ENCODE peak calls at places on chromosomes 1 and 21, in four cellular contexts. One of them, this sample, is unnamed.

GRCh38 chr1:248828845-248829244 is 3.1 kb upstream of the SH3BP5L start:
- DNase-seq in natural killer cell: no peak
- DNase-seq in RWPE1: peak
- DNase-seq in neural crest cell: no peak
- DNase-seq in this sample: peak

GRCh38 chr1:26289158-26290059 is 9.5 kb downstream of the SH3BGRL3 start:
- DNase-seq in neural crest cell: no peak
- DNase-seq in RWPE1: no peak
- DNase-seq in natural killer cell: no peak
- DNase-seq in this sample: peak

GRCh38 chr21:40568756-40569155 is 278.2 kb downstream of the DSCAM start:
- DNase-seq in natural killer cell: no peak
- DNase-seq in neural crest cell: no peak
- DNase-seq in RWPE1: no peak
- DNase-seq in this sample: no peak

GRCh38 chr1:1402081-1402900 is 3.2 kb upstream of the CCNL2 start:
- DNase-seq in RWPE1: no peak
- DNase-seq in natural killer cell: no peak
- DNase-seq in neural crest cell: peak
- DNase-seq in this sample: no peak

GRCh38 chr1:27554777-27555699 is 48.9 kb downstream of the AHDC1 start:
- DNase-seq in neural crest cell: no peak
- DNase-seq in RWPE1: no peak
- DNase-seq in natural killer cell: no peak
- DNase-seq in this sample: no peak

GRCh38 chr1:11761988-11762406 is at the start of gene C1orf167:
- DNase-seq in natural killer cell: peak
- DNase-seq in neural crest cell: peak
- DNase-seq in RWPE1: peak
- DNase-seq in this sample: no peak

GRCh38 chr21:36835383-36835795 is 131.1 kb downstream of the HLCS start:
- DNase-seq in natural killer cell: no peak
- DNase-seq in neural crest cell: no peak
- DNase-seq in RWPE1: no peak
- DNase-seq in this sample: no peak

GRCh38 chr1:101924700-101925099 is 72.0 kb downstream of the OLFM3 start:
- DNase-seq in natural killer cell: no peak
- DNase-seq in RWPE1: no peak
- DNase-seq in neural crest cell: no peak
- DNase-seq in this sample: no peak

GRCh38 chr1:10057305-10057704 is 24.5 kb downstream of the UBE4B start:
- DNase-seq in neural crest cell: no peak
- DNase-seq in natural killer cell: no peak
- DNase-seq in RWPE1: no peak
- DNase-seq in this sample: no peak

GRCh38 chr1:17112076-17112475 is 7.2 kb downstream of the PADI2 start:
- DNase-seq in RWPE1: no peak
- DNase-seq in neural crest cell: no peak
- DNase-seq in natural killer cell: no peak
- DNase-seq in this sample: no peak

GRCh38 chr1:213135572-213135971 is 84.5 kb downstream of the RPS6KC1 start:
- DNase-seq in RWPE1: no peak
- DNase-seq in natural killer cell: no peak
- DNase-seq in neural crest cell: no peak
- DNase-seq in this sample: no peak

GRCh38 chr1:59292557-59292956 is 4.3 kb upstream of the FGGY start:
- DNase-seq in natural killer cell: peak
- DNase-seq in neural crest cell: no peak
- DNase-seq in RWPE1: no peak
- DNase-seq in this sample: peak

GRCh38 chr21:43658094-43658725 is 1.1 kb downstream of the HSF2BP start:
- DNase-seq in natural killer cell: no peak
- DNase-seq in neural crest cell: no peak
- DNase-seq in RWPE1: no peak
- DNase-seq in this sample: no peak

GRCh38 chr1:15618685-15619525 is 1.6 kb downstream of the DDI2 start:
- DNase-seq in neural crest cell: no peak
- DNase-seq in natural killer cell: no peak
- DNase-seq in RWPE1: no peak
- DNase-seq in this sample: no peak

GRCh38 chr1:110065841-110066240 is 4.6 kb downstream of the ALX3 start:
- DNase-seq in RWPE1: no peak
- DNase-seq in natural killer cell: no peak
- DNase-seq in neural crest cell: no peak
- DNase-seq in this sample: no peak

GRCh38 chr21:18369115-18369514 is 34.5 kb downstream of the TMPRSS15 start:
- DNase-seq in natural killer cell: no peak
- DNase-seq in neural crest cell: no peak
- DNase-seq in RWPE1: no peak
- DNase-seq in this sample: no peak

GRCh38 chr1:40877681-40878080 is 15.5 kb upstream of the CITED4 start:
- DNase-seq in natural killer cell: no peak
- DNase-seq in neural crest cell: no peak
- DNase-seq in RWPE1: peak
- DNase-seq in this sample: peak

GRCh38 chr1:100539836-100540536 is 2.0 kb downstream of the GPR88 start:
- DNase-seq in natural killer cell: no peak
- DNase-seq in RWPE1: no peak
- DNase-seq in neural crest cell: peak
- DNase-seq in this sample: no peak

GRCh38 chr1:230284891-230285290 is 141.2 kb downstream of the PGBD5 start:
- DNase-seq in neural crest cell: no peak
- DNase-seq in natural killer cell: no peak
- DNase-seq in RWPE1: no peak
- DNase-seq in this sample: no peak

GRCh38 chr1:99808391-99809115 is 41.6 kb upstream of the AGL start:
- DNase-seq in natural killer cell: no peak
- DNase-seq in neural crest cell: peak
- DNase-seq in RWPE1: peak
- DNase-seq in this sample: no peak

GRCh38 chr1:47635597-47635996 is 197.8 kb downstream of the FOXD2 start:
- DNase-seq in natural killer cell: no peak
- DNase-seq in RWPE1: no peak
- DNase-seq in neural crest cell: no peak
- DNase-seq in this sample: no peak

GRCh38 chr21:31873275-31873695 is 465 bp downstream of the HUNK start:
- DNase-seq in neural crest cell: peak
- DNase-seq in RWPE1: no peak
- DNase-seq in natural killer cell: no peak
- DNase-seq in this sample: no peak

GRCh38 chr1:27201295-27201694 is 33.1 kb upstream of the WDTC1 start:
- DNase-seq in RWPE1: no peak
- DNase-seq in neural crest cell: no peak
- DNase-seq in natural killer cell: no peak
- DNase-seq in this sample: no peak

DNA sequence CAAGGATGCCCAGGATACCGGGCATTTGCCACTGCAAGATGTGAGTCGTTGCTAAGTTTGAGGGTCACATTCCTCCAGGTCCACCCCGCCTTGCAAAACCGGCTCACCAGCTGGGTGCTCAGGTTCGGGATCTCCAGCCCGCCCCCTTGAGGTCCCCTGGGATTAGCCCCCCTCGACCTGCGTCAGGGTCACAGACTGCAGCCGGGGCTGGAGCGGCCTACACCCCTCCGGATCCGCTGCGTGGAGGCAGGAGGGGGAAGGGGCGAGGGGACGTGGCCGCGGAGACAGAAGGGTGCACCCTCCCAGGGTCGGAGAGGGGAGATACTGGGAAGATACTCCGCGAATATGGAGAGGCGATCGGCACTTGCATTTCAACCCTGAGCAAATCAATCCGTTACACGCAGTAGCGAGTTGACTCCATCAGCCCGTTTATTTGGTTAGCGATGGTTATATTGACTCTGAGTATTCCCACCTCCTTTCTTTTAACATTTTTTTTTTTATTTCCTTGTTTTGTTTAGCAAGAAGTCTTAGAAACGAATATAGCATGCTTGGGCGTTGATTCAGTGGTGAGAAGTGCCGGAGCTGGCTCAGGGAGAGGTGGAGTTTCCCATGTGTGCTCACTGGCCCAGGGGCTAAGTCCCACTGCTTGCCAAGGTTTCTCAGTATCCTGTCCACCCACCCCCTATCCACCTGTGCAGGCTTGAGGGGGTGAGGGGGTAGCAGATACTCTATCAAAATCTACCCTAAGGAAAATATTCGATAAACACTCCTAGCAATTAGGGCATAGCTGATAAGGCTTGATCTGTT is 983 bp downstream of the IFNAR2 start:
- DNase-seq in RWPE1: peak
- DNase-seq in natural killer cell: no peak
- DNase-seq in neural crest cell: peak
- DNase-seq in this sample: peak
- TF ChIP-seq CTCF in RWPE1: peak
- TF ChIP-seq CTCF in natural killer cell: no peak
- TF ChIP-seq CTCF in neural crest cell: peak
- TF ChIP-seq CTCF in this sample: peak

GRCh38 chr1:155105604-155106011 is 22.1 kb upstream of the EFNA1 start:
- DNase-seq in natural killer cell: no peak
- DNase-seq in RWPE1: no peak
- DNase-seq in neural crest cell: no peak
- DNase-seq in this sample: no peak

GRCh38 chr1:155104605-155105534 is 22.8 kb upstream of the EFNA1 start:
- DNase-seq in neural crest cell: no peak
- DNase-seq in RWPE1: no peak
- DNase-seq in natural killer cell: no peak
- DNase-seq in this sample: no peak

GRCh38 chr1:155110381-155110780 is 17.3 kb upstream of the EFNA1 start:
- DNase-seq in neural crest cell: no peak
- DNase-seq in natural killer cell: no peak
- DNase-seq in RWPE1: no peak
- DNase-seq in this sample: no peak

GRCh38 chr1:155106862-155107261 is 20.8 kb upstream of the EFNA1 start:
- DNase-seq in neural crest cell: no peak
- DNase-seq in RWPE1: no peak
- DNase-seq in natural killer cell: no peak
- DNase-seq in this sample: no peak

GRCh38 chr1:155107309-155108283 is 20.1 kb upstream of the EFNA1 start:
- DNase-seq in neural crest cell: no peak
- DNase-seq in natural killer cell: no peak
- DNase-seq in RWPE1: no peak
- DNase-seq in this sample: no peak
- TF ChIP-seq CTCF in neural crest cell: no peak
- TF ChIP-seq CTCF in natural killer cell: no peak
- TF ChIP-seq CTCF in RWPE1: no peak
- TF ChIP-seq CTCF in this sample: no peak

GRCh38 chr1:192764675-192765074 is 44.2 kb upstream of the RGS2 start:
- DNase-seq in RWPE1: no peak
- DNase-seq in natural killer cell: no peak
- DNase-seq in neural crest cell: no peak
- DNase-seq in this sample: no peak

GRCh38 chr1:192767798-192768197 is 41.0 kb upstream of the RGS2 start:
- DNase-seq in natural killer cell: no peak
- DNase-seq in RWPE1: no peak
- DNase-seq in neural crest cell: no peak
- DNase-seq in this sample: no peak

GRCh38 chr1:192768463-192768862 is 40.4 kb upstream of the RGS2 start:
- DNase-seq in neural crest cell: no peak
- DNase-seq in RWPE1: no peak
- DNase-seq in natural killer cell: no peak
- DNase-seq in this sample: no peak

GRCh38 chr1:192766009-192766625 is 42.7 kb upstream of the RGS2 start:
- DNase-seq in natural killer cell: no peak
- DNase-seq in RWPE1: peak
- DNase-seq in neural crest cell: no peak
- DNase-seq in this sample: no peak

DNA sequence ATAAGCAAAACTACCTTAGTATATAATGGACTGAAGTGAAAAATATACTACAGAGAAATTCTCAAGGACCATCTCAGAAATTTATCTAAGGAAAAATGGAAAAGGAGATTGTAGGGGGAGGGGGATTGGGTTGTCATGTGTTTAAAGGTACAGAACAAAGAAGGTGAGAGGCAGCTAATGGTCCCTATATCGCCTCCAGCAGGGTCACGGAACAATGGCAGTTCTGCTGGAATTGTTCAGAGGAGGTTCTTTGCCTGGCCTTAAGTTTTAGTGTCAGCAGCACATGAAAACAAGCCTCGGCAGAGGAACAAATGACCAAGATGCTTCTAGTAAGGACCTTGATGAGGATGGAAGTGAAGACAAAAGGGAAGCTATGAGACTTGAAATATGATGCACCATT is 42.0 kb upstream of the RGS2 start:
- DNase-seq in RWPE1: no peak
- DNase-seq in natural killer cell: no peak
- DNase-seq in neural crest cell: no peak
- DNase-seq in this sample: no peak
- TF ChIP-seq CTCF in RWPE1: no peak
- TF ChIP-seq CTCF in natural killer cell: no peak
- TF ChIP-seq CTCF in neural crest cell: no peak
- TF ChIP-seq CTCF in this sample: no peak

GRCh38 chr21:38167345-38167744 is 89.4 kb upstream of the KCNJ15 start:
- DNase-seq in RWPE1: no peak
- DNase-seq in natural killer cell: no peak
- DNase-seq in neural crest cell: no peak
- DNase-seq in this sample: no peak

GRCh38 chr21:38170283-38170682 is 86.5 kb upstream of the KCNJ15 start:
- DNase-seq in RWPE1: peak
- DNase-seq in natural killer cell: no peak
- DNase-seq in neural crest cell: no peak
- DNase-seq in this sample: peak

GRCh38 chr21:38165466-38166213 is 91.2 kb upstream of the KCNJ15 start:
- DNase-seq in neural crest cell: no peak
- DNase-seq in RWPE1: no peak
- DNase-seq in natural killer cell: no peak
- DNase-seq in this sample: no peak

GRCh38 chr21:38170705-38171682 is 85.8 kb upstream of the KCNJ15 start:
- DNase-seq in RWPE1: no peak
- DNase-seq in natural killer cell: no peak
- DNase-seq in neural crest cell: no peak
- DNase-seq in this sample: no peak

GRCh38 chr21:38166214-38166547 is 90.6 kb upstream of the KCNJ15 start:
- DNase-seq in neural crest cell: no peak
- DNase-seq in natural killer cell: no peak
- DNase-seq in RWPE1: no peak
- DNase-seq in this sample: no peak
- TF ChIP-seq CTCF in neural crest cell: no peak
- TF ChIP-seq CTCF in natural killer cell: no peak
- TF ChIP-seq CTCF in RWPE1: no peak
- TF ChIP-seq CTCF in this sample: no peak

GRCh38 chr1:33338495-33339211 is 17.8 kb upstream of the A3GALT2 start:
- DNase-seq in RWPE1: no peak
- DNase-seq in neural crest cell: peak
- DNase-seq in natural killer cell: no peak
- DNase-seq in this sample: peak

GRCh38 chr1:33341190-33341589 is 20.3 kb upstream of the A3GALT2 start:
- DNase-seq in natural killer cell: no peak
- DNase-seq in neural crest cell: no peak
- DNase-seq in RWPE1: no peak
- DNase-seq in this sample: no peak

GRCh38 chr1:33342041-33342723 is 21.3 kb upstream of the A3GALT2 start:
- DNase-seq in RWPE1: peak
- DNase-seq in natural killer cell: no peak
- DNase-seq in neural crest cell: no peak
- DNase-seq in this sample: no peak

GRCh38 chr1:33337994-33338494 is 17.1 kb upstream of the A3GALT2 start:
- DNase-seq in natural killer cell: no peak
- DNase-seq in neural crest cell: no peak
- DNase-seq in RWPE1: no peak
- DNase-seq in this sample: no peak

GRCh38 chr1:33339413-33339812 is 18.5 kb upstream of the A3GALT2 start:
- DNase-seq in neural crest cell: no peak
- DNase-seq in natural killer cell: no peak
- DNase-seq in RWPE1: no peak
- DNase-seq in this sample: no peak
- TF ChIP-seq CTCF in neural crest cell: no peak
- TF ChIP-seq CTCF in natural killer cell: no peak
- TF ChIP-seq CTCF in RWPE1: no peak
- TF ChIP-seq CTCF in this sample: no peak

This sample was measured in CD14-positive monocyte.